ENCODE peak calls at places on chromosome 18, in four cellular contexts. S is pons, R is neural crest cell, K is iris pigment epithelial cell. H is an unnamed sample.

GRCh38 chr18:76414936-76415621 is 80.0 kb downstream of the ZNF516 start:
- DNase-seq in K (no peak), R (no peak), S (no peak), H (no peak)

GRCh38 chr18:23307567-23308295 is 145.4 kb upstream of the RIOK3 start:
- DNase-seq in R (no peak), S (no peak), K (peak; percentile 81), H (no peak)

GRCh38 chr18:685438-685837 is 27.0 kb downstream of the ENOSF1 start:
- DNase-seq in R (no peak), S (no peak), K (no peak), H (no peak)

GRCh38 chr18:36196239-36196995 is 9.1 kb downstream of the MOCOS start:
- DNase-seq in R (no peak), S (no peak), K (no peak), H (no peak)

GRCh38 chr18:79912409-79912991 is 39.0 kb downstream of the SLC66A2 start:
- DNase-seq in S (peak; percentile 8), K (peak; percentile 62), R (no peak), H (no peak)

GRCh38 chr18:74689251-74689650 is 91.6 kb downstream of the ZNF407 start:
- DNase-seq in S (no peak), R (no peak), K (peak; percentile 66), H (no peak)

GRCh38 chr18:79511671-79512301 is 116.1 kb downstream of the NFATC1 start:
- DNase-seq in R (no peak), K (no peak), S (no peak), H (no peak)

GRCh38 chr18:46155652-46156051 is 51.5 kb downstream of the HAUS1 start:
- DNase-seq in R (no peak), K (peak; percentile 90), S (no peak), H (peak; percentile 7)

GRCh38 chr18:26941608-26942007 is 76.1 kb upstream of the AQP4 start:
- DNase-seq in S (peak; percentile 28), R (no peak), K (no peak), H (no peak)

GRCh38 chr18:46856975-46857374 is 60.3 kb downstream of the PIAS2 start:
- DNase-seq in R (no peak), K (peak; percentile 9), S (peak; percentile 87), H (no peak)

GRCh38 chr18:79513381-79514081 is 117.8 kb downstream of the NFATC1 start:
- DNase-seq in R (no peak), S (no peak), K (no peak), H (no peak)

GRCh38 chr18:22912149-22912548 is 21.0 kb upstream of the RBBP8 start:
- DNase-seq in R (no peak), K (no peak), S (no peak), H (no peak)

GRCh38 chr18:58453913-58454317 is 175.0 kb downstream of the ALPK2 start:
- DNase-seq in S (no peak), K (no peak), R (no peak), H (no peak)

GRCh38 chr18:53490019-53490418 is 734.5 kb downstream of the MBD2 start:
- DNase-seq in R (no peak), S (no peak), K (no peak), H (no peak)

GRCh38 chr18:52326001-52326400 is 14.0 kb upstream of the DCC start:
- DNase-seq in S (no peak), R (no peak), K (no peak), H (no peak)

GRCh38 chr18:39938678-39939077 is 2016.4 kb upstream of the PIK3C3 start:
- DNase-seq in R (no peak), S (no peak), K (no peak), H (no peak)

GRCh38 chr18:24559474-24560018 is 99.1 kb downstream of the HRH4 start:
- DNase-seq in K (no peak), R (no peak), S (no peak), H (no peak)

GRCh38 chr18:77099501-77100370 is 32.8 kb downstream of the MBP start:
- DNase-seq in R (no peak), S (no peak), K (no peak), H (no peak)

GRCh38 chr18:61951396-61951795 is 58.6 kb upstream of the RNF152 start:
- DNase-seq in R (no peak), K (no peak), S (no peak), H (no peak)

GRCh38 chr18:77144451-77145118 is 12.0 kb upstream of the MBP start:
- DNase-seq in S (no peak), R (no peak), K (no peak), H (no peak)

H was measured in T follicular helper cell.